ENCODE peak calls at places on chromosomes 11 and 22, in five cellular contexts. One of them, this sample, is unnamed.

GRCh38 chr11:44383246-44383645 is 73.3 kb upstream of the ALX4 start:
- DNase-seq in CD4-positive, alpha-beta T cell: no peak
- DNase-seq in fibroblast of mammary gland: no peak
- DNase-seq in NB4: no peak
- DNase-seq in glutamatergic neuron: no peak
- DNase-seq in this sample: no peak

GRCh38 chr11:64058494-64058893 is 22.8 kb downstream of the FLRT1 start:
- DNase-seq in CD4-positive, alpha-beta T cell: no peak
- DNase-seq in NB4: no peak
- DNase-seq in fibroblast of mammary gland: no peak
- DNase-seq in glutamatergic neuron: no peak
- DNase-seq in this sample: no peak

GRCh38 chr11:114317738-114318137 is 21.5 kb downstream of the NNMT start:
- DNase-seq in CD4-positive, alpha-beta T cell: no peak
- DNase-seq in glutamatergic neuron: peak; percentile 43
- DNase-seq in NB4: peak; percentile 45
- DNase-seq in fibroblast of mammary gland: peak; percentile 65
- DNase-seq in this sample: no peak

GRCh38 chr11:113153847-113154246 is 160.5 kb upstream of the TTC12 start:
- DNase-seq in glutamatergic neuron: no peak
- DNase-seq in CD4-positive, alpha-beta T cell: no peak
- DNase-seq in fibroblast of mammary gland: no peak
- DNase-seq in NB4: no peak
- DNase-seq in this sample: no peak

GRCh38 chr22:32354360-32355351 is 3.0 kb upstream of the RFPL3 start:
- DNase-seq in fibroblast of mammary gland: peak; percentile 71
- DNase-seq in CD4-positive, alpha-beta T cell: no peak
- DNase-seq in NB4: peak; percentile 18
- DNase-seq in glutamatergic neuron: no peak
- DNase-seq in this sample: no peak

GRCh38 chr11:65430406-65431217 is 8.0 kb downstream of the NEAT1 start:
- DNase-seq in glutamatergic neuron: no peak
- DNase-seq in CD4-positive, alpha-beta T cell: no peak
- DNase-seq in fibroblast of mammary gland: peak; percentile 75
- DNase-seq in NB4: peak; percentile 39
- DNase-seq in this sample: no peak

GRCh38 chr11:121964591-121964990 is 151.4 kb downstream of the BLID start:
- DNase-seq in glutamatergic neuron: no peak
- DNase-seq in NB4: no peak
- DNase-seq in fibroblast of mammary gland: peak; percentile 68
- DNase-seq in CD4-positive, alpha-beta T cell: no peak
- DNase-seq in this sample: no peak

GRCh38 chr11:290621-291231 is 1.8 kb downstream of the PGGHG start:
- DNase-seq in fibroblast of mammary gland: no peak
- DNase-seq in NB4: no peak
- DNase-seq in CD4-positive, alpha-beta T cell: no peak
- DNase-seq in glutamatergic neuron: no peak
- DNase-seq in this sample: no peak

GRCh38 chr11:80182906-80183305 is 742.1 kb upstream of the TENM4 start:
- DNase-seq in glutamatergic neuron: no peak
- DNase-seq in CD4-positive, alpha-beta T cell: no peak
- DNase-seq in NB4: no peak
- DNase-seq in fibroblast of mammary gland: no peak
- DNase-seq in this sample: no peak

GRCh38 chr22:41092023-41092817 is at the start of gene EP300:
- DNase-seq in fibroblast of mammary gland: peak; percentile 69
- DNase-seq in NB4: peak; percentile 91
- DNase-seq in CD4-positive, alpha-beta T cell: peak; percentile 79
- DNase-seq in glutamatergic neuron: peak; percentile 77
- DNase-seq in this sample: no peak
- TF ChIP-seq CTCF in fibroblast of mammary gland: no peak
- TF ChIP-seq CTCF in NB4: peak; percentile 7
- TF ChIP-seq CTCF in CD4-positive, alpha-beta T cell: peak; percentile 31
- TF ChIP-seq CTCF in glutamatergic neuron: peak; percentile 17
- TF ChIP-seq CTCF in this sample: no peak

GRCh38 chr11:69892237-69892985 is 73.2 kb upstream of the FGF3 start:
- DNase-seq in glutamatergic neuron: peak; percentile 67
- DNase-seq in NB4: peak; percentile 50
- DNase-seq in CD4-positive, alpha-beta T cell: no peak
- DNase-seq in fibroblast of mammary gland: no peak
- DNase-seq in this sample: no peak
- TF ChIP-seq CTCF in glutamatergic neuron: peak; percentile 19
- TF ChIP-seq CTCF in NB4: peak; percentile 39
- TF ChIP-seq CTCF in CD4-positive, alpha-beta T cell: no peak
- TF ChIP-seq CTCF in fibroblast of mammary gland: no peak
- TF ChIP-seq CTCF in this sample: no peak

GRCh38 chr22:45251828-45252227 is 11.1 kb upstream of the KIAA0930 start:
- DNase-seq in fibroblast of mammary gland: no peak
- DNase-seq in CD4-positive, alpha-beta T cell: no peak
- DNase-seq in NB4: no peak
- DNase-seq in glutamatergic neuron: no peak
- DNase-seq in this sample: no peak
- TF ChIP-seq CTCF in fibroblast of mammary gland: no peak
- TF ChIP-seq CTCF in CD4-positive, alpha-beta T cell: no peak
- TF ChIP-seq CTCF in NB4: no peak
- TF ChIP-seq CTCF in glutamatergic neuron: no peak
- TF ChIP-seq CTCF in this sample: no peak

GRCh38 chr22:22573047-22573889 is 14.2 kb upstream of the PRAME start:
- DNase-seq in CD4-positive, alpha-beta T cell: no peak
- DNase-seq in glutamatergic neuron: no peak
- DNase-seq in NB4: peak; percentile 51
- DNase-seq in fibroblast of mammary gland: no peak
- DNase-seq in this sample: no peak

GRCh38 chr22:22574361-22574760 is 15.3 kb upstream of the PRAME start:
- DNase-seq in CD4-positive, alpha-beta T cell: no peak
- DNase-seq in glutamatergic neuron: no peak
- DNase-seq in NB4: no peak
- DNase-seq in fibroblast of mammary gland: no peak
- DNase-seq in this sample: no peak

GRCh38 chr22:22576989-22577427 is 17.9 kb upstream of the PRAME start:
- DNase-seq in glutamatergic neuron: no peak
- DNase-seq in NB4: no peak
- DNase-seq in CD4-positive, alpha-beta T cell: no peak
- DNase-seq in fibroblast of mammary gland: no peak
- DNase-seq in this sample: no peak

GRCh38 chr22:22578702-22579424 is 19.8 kb upstream of the PRAME start:
- DNase-seq in NB4: peak; percentile 67
- DNase-seq in CD4-positive, alpha-beta T cell: no peak
- DNase-seq in fibroblast of mammary gland: peak; percentile 82
- DNase-seq in glutamatergic neuron: no peak
- DNase-seq in this sample: no peak

DNA sequence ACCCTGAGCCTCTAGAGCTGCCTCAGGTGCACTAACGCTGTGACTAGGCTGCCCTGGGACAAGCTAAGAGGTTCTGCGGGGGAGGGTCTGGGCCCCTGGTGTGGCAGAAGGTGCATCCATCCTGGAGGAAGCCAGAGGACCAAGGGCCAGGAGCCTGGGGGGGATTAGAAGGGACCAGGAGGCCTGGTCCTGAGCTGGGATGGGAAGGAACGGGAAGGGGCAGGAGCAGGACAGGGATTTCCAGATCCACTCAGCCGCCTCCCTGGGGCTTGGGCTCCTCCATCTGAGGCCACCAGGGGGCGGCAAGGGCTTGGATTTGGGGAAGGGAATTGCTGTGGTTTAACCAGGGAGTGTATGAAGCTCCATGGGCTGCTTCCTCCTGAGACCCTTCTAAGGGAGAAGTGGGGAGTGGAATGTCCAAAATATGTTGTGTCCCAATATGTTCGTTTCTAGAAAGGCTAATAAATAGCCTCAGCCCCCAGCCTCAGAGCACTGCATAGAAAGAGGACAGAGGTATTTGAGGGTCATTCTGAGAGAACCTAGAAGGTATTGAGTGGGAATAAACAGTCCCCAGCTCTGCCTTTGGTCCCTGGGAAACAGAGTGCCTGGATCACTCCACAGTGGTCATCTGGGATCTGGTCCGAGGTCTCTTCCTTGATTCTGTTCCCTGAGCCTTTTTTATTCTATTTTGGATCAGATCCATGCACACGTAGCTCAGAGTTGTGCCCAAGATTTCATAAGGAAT is 17.4 kb upstream of the PRAME start:
- DNase-seq in glutamatergic neuron: peak; percentile 90
- DNase-seq in fibroblast of mammary gland: peak; percentile 44
- DNase-seq in NB4: peak; percentile 55
- DNase-seq in CD4-positive, alpha-beta T cell: no peak
- DNase-seq in this sample: no peak
- TF ChIP-seq CTCF in glutamatergic neuron: peak; percentile 90
- TF ChIP-seq CTCF in fibroblast of mammary gland: peak; percentile 85
- TF ChIP-seq CTCF in NB4: peak; percentile 86
- TF ChIP-seq CTCF in CD4-positive, alpha-beta T cell: peak; percentile 57
- TF ChIP-seq CTCF in this sample: peak; percentile 87

DNA sequence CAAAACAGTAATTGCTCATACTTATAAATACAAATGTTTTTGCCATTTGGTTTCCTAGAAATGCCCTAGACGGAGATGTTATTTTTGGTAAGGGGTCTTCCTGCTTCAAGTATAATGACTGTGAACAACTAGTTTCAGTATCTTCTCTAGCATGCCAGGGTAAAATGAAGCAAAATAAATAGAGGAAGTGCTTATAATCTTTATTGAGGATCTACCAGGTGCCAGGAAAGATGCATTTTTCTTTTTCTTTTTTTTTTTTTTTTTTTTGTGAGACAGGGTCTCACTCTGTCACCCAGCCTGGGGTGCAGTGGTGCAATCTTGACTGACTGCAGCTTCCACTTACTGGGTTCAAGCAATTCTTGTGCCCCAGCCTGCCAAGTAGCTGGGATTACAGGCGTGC is 146.7 kb upstream of the GRK3 start:
- DNase-seq in fibroblast of mammary gland: no peak
- DNase-seq in glutamatergic neuron: no peak
- DNase-seq in CD4-positive, alpha-beta T cell: no peak
- DNase-seq in NB4: no peak
- DNase-seq in this sample: no peak
- TF ChIP-seq CTCF in fibroblast of mammary gland: no peak
- TF ChIP-seq CTCF in glutamatergic neuron: no peak
- TF ChIP-seq CTCF in CD4-positive, alpha-beta T cell: no peak
- TF ChIP-seq CTCF in NB4: no peak
- TF ChIP-seq CTCF in this sample: no peak

GRCh38 chr11:60761436-60762190 is 4.9 kb downstream of the MS4A15 start:
- DNase-seq in fibroblast of mammary gland: no peak
- DNase-seq in NB4: no peak
- DNase-seq in CD4-positive, alpha-beta T cell: no peak
- DNase-seq in glutamatergic neuron: no peak
- DNase-seq in this sample: no peak

GRCh38 chr11:60764879-60765278 is 8.2 kb downstream of the MS4A15 start:
- DNase-seq in CD4-positive, alpha-beta T cell: no peak
- DNase-seq in NB4: no peak
- DNase-seq in glutamatergic neuron: no peak
- DNase-seq in fibroblast of mammary gland: no peak
- DNase-seq in this sample: no peak

GRCh38 chr11:60765355-60765754 is 8.7 kb downstream of the MS4A15 start:
- DNase-seq in fibroblast of mammary gland: no peak
- DNase-seq in NB4: peak; percentile 26
- DNase-seq in CD4-positive, alpha-beta T cell: no peak
- DNase-seq in glutamatergic neuron: no peak
- DNase-seq in this sample: no peak

GRCh38 chr11:60762851-60763691 is 6.4 kb downstream of the MS4A15 start:
- DNase-seq in fibroblast of mammary gland: no peak
- DNase-seq in glutamatergic neuron: no peak
- DNase-seq in NB4: peak; percentile 52
- DNase-seq in CD4-positive, alpha-beta T cell: no peak
- DNase-seq in this sample: no peak

GRCh38 chr11:60763692-60764369 is 7.2 kb downstream of the MS4A15 start:
- DNase-seq in CD4-positive, alpha-beta T cell: no peak
- DNase-seq in NB4: no peak
- DNase-seq in fibroblast of mammary gland: no peak
- DNase-seq in glutamatergic neuron: no peak
- DNase-seq in this sample: no peak
- TF ChIP-seq CTCF in CD4-positive, alpha-beta T cell: no peak
- TF ChIP-seq CTCF in NB4: no peak
- TF ChIP-seq CTCF in fibroblast of mammary gland: no peak
- TF ChIP-seq CTCF in glutamatergic neuron: no peak
- TF ChIP-seq CTCF in this sample: no peak